ENCODE peak calls at places on chromosomes 5 and 9, in four cellular contexts. X is PC-3, A is OCI-LY7, Q is hepatocyte. Y is an unnamed sample.

GRCh38 chr5:122704247-122705036 is 70.4 kb upstream of the SNX2 start:
- DNase-seq in X (peak; percentile 70), A (peak; percentile 57), Q (peak; percentile 67), Y (peak; percentile 78)

GRCh38 chr5:167767775-167768174 is 523.7 kb upstream of the WWC1 start:
- DNase-seq in X (no peak), A (no peak), Q (no peak), Y (no peak)

GRCh38 chr5:33685873-33686550 is 205.8 kb downstream of the ADAMTS12 start:
- DNase-seq in X (no peak), A (no peak), Q (peak; percentile 5), Y (peak; percentile 65)

GRCh38 chr5:83306572-83307241 is 164.8 kb upstream of the VCAN start:
- DNase-seq in X (peak; percentile 51), A (no peak), Q (peak; percentile 55), Y (no peak)

GRCh38 chr9:99085949-99086948 is 18.7 kb upstream of the TGFBR1 start:
- DNase-seq in X (no peak), A (no peak), Q (no peak), Y (no peak)

GRCh38 chr9:137487454-137488329 is 28.6 kb upstream of the NSMF start:
- DNase-seq in X (no peak), A (no peak), Q (no peak), Y (no peak)

GRCh38 chr9:128292009-128292408 is 15.9 kb downstream of the SWI5 start:
- DNase-seq in X (no peak), A (no peak), Q (no peak), Y (no peak)

GRCh38 chr5:35146386-35146785 is 83.9 kb downstream of the PRLR start:
- DNase-seq in X (peak; percentile 17), A (no peak), Q (no peak), Y (no peak)

GRCh38 chr5:115661156-115661555 is 35.3 kb upstream of the TMED7 start:
- DNase-seq in X (no peak), A (no peak), Q (no peak), Y (no peak)

GRCh38 chr9:124291801-124292396 is 34.1 kb downstream of the NEK6 start:
- DNase-seq in X (no peak), A (peak; percentile 25), Q (no peak), Y (no peak)

GRCh38 chr9:138040446-138041430 is 163.2 kb downstream of the CACNA1B start:
- DNase-seq in X (no peak), A (no peak), Q (no peak), Y (no peak)

GRCh38 chr5:160649304-160649703 is 202.7 kb downstream of the ATP10B start:
- DNase-seq in X (peak; percentile 11), A (peak; percentile 5), Q (peak; percentile 36), Y (peak; percentile 64)

GRCh38 chr9:96523429-96523828 is 73.5 kb downstream of the HABP4 start:
- DNase-seq in X (no peak), A (no peak), Q (no peak), Y (no peak)

GRCh38 chr5:177103523-177104253 is 17.0 kb downstream of the FGFR4 start:
- DNase-seq in X (peak; percentile 38), A (no peak), Q (no peak), Y (no peak)
- H3K9me2 ChIP-seq in X (no peaks in the 10 kb centered on the region), A (no peaks in the 10 kb centered on the region), Q (no peaks in the 10 kb centered on the region), Y (no peaks in the 10 kb centered on the region)

GRCh38 chr5:111144352-111144930 is 52.3 kb downstream of the WDR36 start:
- DNase-seq in X (no peak), A (no peak), Q (no peak), Y (no peak)
- H3K9me2 ChIP-seq in X (no peaks in the 10 kb centered on the region), A (no peaks in the 10 kb centered on the region), Q (no peaks in the 10 kb centered on the region), Y (no peaks in the 10 kb centered on the region)

GRCh38 chr5:29389993-29390392 is 1803.5 kb upstream of the CDH6 start:
- DNase-seq in X (no peak), A (peak; percentile 21), Q (no peak), Y (no peak)
- H3K9me2 ChIP-seq in X (no peaks in the 10 kb centered on the region), A (no peaks in the 10 kb centered on the region), Q (no peaks in the 10 kb centered on the region), Y (peaks cover 6% of the 10 kb centered on the region)

DNA sequence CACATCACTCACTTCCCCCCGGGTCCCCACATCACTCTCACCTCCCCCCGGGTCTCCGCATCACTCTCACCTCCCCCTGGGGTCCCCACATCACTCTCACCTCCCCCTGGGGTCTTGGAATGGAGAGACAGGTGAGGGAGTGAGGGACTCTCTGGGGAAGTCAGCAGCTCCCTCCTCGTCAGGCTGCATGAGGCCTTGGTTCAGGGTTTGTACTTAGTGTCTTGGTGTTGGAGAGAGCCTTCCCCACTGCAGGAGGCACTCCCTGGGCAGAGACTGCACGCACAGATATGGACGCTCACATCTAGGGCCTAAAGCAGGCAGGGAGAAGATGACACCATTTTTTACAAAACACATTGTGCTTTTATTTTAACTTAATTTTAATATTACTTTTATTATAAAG is 56.5 kb upstream of the IRX4 start:
- DNase-seq in X (no peak), A (no peak), Q (no peak), Y (no peak)
- H3K9me2 ChIP-seq in X (no peaks in the 10 kb centered on the region), A (no peaks in the 10 kb centered on the region), Q (no peaks in the 10 kb centered on the region), Y (no peaks in the 10 kb centered on the region)

GRCh38 chr9:130342714-130343085 is 77.1 kb downstream of the HMCN2 start:
- DNase-seq in X (no peak), A (no peak), Q (no peak), Y (no peak)

GRCh38 chr9:130339306-130339705 is 73.7 kb downstream of the HMCN2 start:
- DNase-seq in X (no peak), A (no peak), Q (no peak), Y (no peak)

GRCh38 chr9:130341839-130342713 is 76.5 kb downstream of the HMCN2 start:
- DNase-seq in X (no peak), A (no peak), Q (no peak), Y (no peak)

GRCh38 chr9:130343445-130343918 is 77.9 kb downstream of the HMCN2 start:
- DNase-seq in X (no peak), A (peak; percentile 25), Q (no peak), Y (peak; percentile 82)

DNA sequence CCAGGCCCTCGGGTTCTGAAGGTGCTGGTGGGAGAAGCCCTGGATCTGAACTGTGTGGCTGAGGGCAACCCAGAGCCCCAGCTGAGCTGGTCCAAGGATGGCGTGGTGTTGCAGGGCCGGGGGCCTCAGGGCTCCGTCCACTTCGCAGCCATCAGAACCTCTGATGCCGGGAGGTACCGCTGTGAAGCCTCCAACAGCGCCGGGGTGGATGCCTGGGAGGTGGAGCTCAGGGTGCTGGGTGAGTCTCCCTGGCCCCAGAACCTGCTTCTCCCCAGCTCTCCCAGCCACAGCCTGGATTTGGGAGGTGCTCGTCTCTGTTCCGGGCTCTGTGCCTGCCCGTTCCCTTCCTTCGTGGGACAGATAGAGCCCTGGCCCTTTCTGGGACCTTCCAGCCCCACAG is 75.6 kb downstream of the HMCN2 start:
- DNase-seq in X (no peak), A (no peak), Q (no peak), Y (no peak)
- H3K9me2 ChIP-seq in X (no peaks in the 10 kb centered on the region), A (no peaks in the 10 kb centered on the region), Q (no peaks in the 10 kb centered on the region), Y (no peaks in the 10 kb centered on the region)

DNA sequence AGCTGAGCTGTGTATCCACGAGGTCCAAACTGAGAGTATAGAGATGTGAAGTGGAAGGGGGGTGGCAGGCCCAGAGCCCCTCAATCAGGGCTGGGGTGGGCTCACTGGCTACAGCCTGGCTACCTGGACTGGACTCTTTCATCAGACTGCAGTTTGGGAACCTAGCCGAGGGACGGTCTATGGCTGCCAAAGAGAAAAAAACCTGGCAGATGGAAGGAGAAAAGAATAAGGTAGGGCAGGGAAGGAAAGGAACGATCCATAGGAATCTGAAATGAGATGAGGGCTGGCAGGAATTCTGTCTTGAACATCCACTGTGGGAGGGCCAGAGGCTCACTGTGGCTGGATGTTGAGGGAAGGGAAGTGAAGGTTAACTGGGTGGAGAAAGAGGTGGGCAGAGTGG is 224.4 kb upstream of the PANK3 start:
- DNase-seq in X (no peak), A (no peak), Q (no peak), Y (no peak)
- H3K9me2 ChIP-seq in X (no peaks in the 10 kb centered on the region), A (no peaks in the 10 kb centered on the region), Q (no peaks in the 10 kb centered on the region), Y (no peaks in the 10 kb centered on the region)

GRCh38 chr5:98111686-98112085 is 661.8 kb upstream of the RGMB start:
- DNase-seq in X (peak; percentile 20), A (no peak), Q (no peak), Y (peak; percentile 13)

GRCh38 chr5:98110791-98111190 is 662.7 kb upstream of the RGMB start:
- DNase-seq in X (no peak), A (no peak), Q (no peak), Y (no peak)

GRCh38 chr5:98110270-98110669 is 663.2 kb upstream of the RGMB start:
- DNase-seq in X (peak; percentile 66), A (no peak), Q (no peak), Y (no peak)

GRCh38 chr5:98108497-98108896 is 665.0 kb upstream of the RGMB start:
- DNase-seq in X (peak; percentile 97), A (no peak), Q (no peak), Y (no peak)

DNA sequence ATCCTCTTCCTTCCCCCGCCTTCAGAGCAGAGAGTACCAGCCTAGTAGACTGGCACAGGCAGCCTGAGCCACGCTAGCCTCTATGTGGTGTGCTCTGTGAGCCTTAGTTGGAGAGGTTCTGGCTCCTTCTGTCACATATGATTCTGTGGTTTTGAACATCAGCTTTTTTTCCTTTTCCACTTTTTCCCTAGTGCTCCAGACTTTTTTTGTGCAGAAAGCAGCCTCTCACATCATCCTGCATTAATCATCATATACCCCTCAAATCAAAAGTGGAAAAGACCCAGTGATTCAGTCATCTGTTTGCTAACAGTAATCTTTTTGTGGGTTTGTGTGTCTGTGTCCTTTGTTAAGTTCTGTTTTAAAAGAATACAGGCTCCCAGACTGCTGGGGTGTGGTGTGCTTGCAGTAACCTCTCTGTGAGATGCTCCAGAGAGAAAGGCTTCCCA is 663.9 kb upstream of the RGMB start:
- DNase-seq in X (peak; percentile 93), A (no peak), Q (no peak), Y (no peak)
- H3K9me2 ChIP-seq in X (no peaks in the 10 kb centered on the region), A (no peaks in the 10 kb centered on the region), Q (no peaks in the 10 kb centered on the region), Y (no peaks in the 10 kb centered on the region)

GRCh38 chr9:135036861-135037465 is 50.5 kb upstream of the OLFM1 start:
- DNase-seq in X (no peak), A (no peak), Q (no peak), Y (no peak)
- H3K9me2 ChIP-seq in X (no peaks in the 10 kb centered on the region), A (no peaks in the 10 kb centered on the region), Q (no peaks in the 10 kb centered on the region), Y (no peaks in the 10 kb centered on the region)

GRCh38 chr5:147143215-147143614 is 91.6 kb upstream of the STK32A start:
- DNase-seq in X (no peak), A (no peak), Q (no peak), Y (no peak)

DNA sequence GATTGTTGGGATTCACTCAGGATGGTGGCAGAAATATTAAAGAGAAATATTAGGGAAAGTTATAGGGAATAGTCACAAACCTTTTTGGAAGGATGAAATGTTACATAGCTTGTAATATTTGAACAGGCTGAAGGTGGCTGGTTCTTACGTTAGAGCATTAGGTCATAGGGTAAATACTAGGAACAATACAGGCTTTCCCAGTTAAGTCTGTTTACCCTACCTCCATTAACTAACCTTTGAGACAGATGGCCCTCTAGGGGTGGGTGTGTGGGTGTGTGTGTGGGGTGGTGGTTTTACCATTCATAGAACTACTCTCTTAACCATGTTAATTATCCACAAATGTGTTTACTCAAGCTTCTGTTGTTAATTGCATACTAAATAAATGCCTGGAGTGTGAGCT is 94.3 kb upstream of the STK32A start:
- DNase-seq in X (no peak), A (no peak), Q (peak; percentile 32), Y (no peak)
- H3K9me2 ChIP-seq in X (no peaks in the 10 kb centered on the region), A (no peaks in the 10 kb centered on the region), Q (no peaks in the 10 kb centered on the region), Y (no peaks in the 10 kb centered on the region)

DNA sequence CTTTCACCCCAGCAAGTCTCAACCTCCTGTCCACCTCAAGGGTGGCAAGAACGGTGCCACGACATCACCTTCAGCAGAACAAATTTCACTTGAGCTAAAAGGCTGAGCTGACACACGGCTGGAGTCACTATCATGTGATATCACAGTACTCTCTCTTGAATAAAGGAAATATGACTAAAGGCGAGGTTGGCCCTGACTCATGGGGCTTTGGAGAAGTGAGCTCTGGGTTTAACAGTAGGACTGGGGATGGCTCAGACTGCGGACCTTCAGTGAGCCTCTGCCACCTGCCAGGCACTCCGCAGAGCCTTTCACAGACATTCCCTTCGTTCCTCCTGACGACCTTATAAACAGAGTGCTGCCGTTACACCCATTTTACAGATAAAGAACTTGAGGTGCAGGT is 25.0 kb downstream of the SHC3 start:
- DNase-seq in X (peak; percentile 81), A (no peak), Q (no peak), Y (no peak)
- H3K9me2 ChIP-seq in X (no peaks in the 10 kb centered on the region), A (no peaks in the 10 kb centered on the region), Q (no peaks in the 10 kb centered on the region), Y (no peaks in the 10 kb centered on the region)